ENCODE peak calls at places on chromosomes 12 and 14, in five cellular contexts. H is activated CD4-positive, alpha-beta T cell treated with anti-CD3 and anti-CD28 coated beads, Interleukin-2, amount 50 U/mL, for 1 hour; D is T47D; S is psoas muscle; P is putamen. K is an unnamed sample.

GRCh38 chr14:28412076-28412475 is 354.5 kb upstream of the FOXG1 start:
- DNase-seq in D (no peak), H (no peak), S (no peak), P (no peak), K (no peak)

GRCh38 chr14:102187044-102187443 is 47.3 kb downstream of the WDR20 start:
- DNase-seq in D (no peak), H (no peak), P (no peak), S (no peak), K (no peak)

GRCh38 chr12:46915082-46915481 is 89.3 kb upstream of the SLC38A4 start:
- DNase-seq in H (no peak), S (peak; percentile 90), P (no peak), D (no peak), K (no peak)

GRCh38 chr12:132544498-132544897 is 54.5 kb downstream of the FBRSL1 start:
- DNase-seq in D (no peak), P (no peak), H (no peak), S (no peak), K (no peak)

GRCh38 chr14:52844262-52845060 is 53.1 kb upstream of the GNPNAT1 start:
- DNase-seq in S (no peak), P (no peak), D (no peak), H (no peak), K (peak; percentile 20)

GRCh38 chr12:116642683-116643082 is 83.5 kb downstream of the MAP1LC3B2 start:
- DNase-seq in H (no peak), P (no peak), D (no peak), S (no peak), K (no peak)

GRCh38 chr14:103057372-103058208 is at the start of gene CDC42BPB:
- DNase-seq in H (peak; percentile 57), S (peak; percentile 95), D (peak; percentile 93), P (peak; percentile 91), K (peak; percentile 91)

GRCh38 chr14:52015411-52016030 is 26.2 kb downstream of the RTRAF start:
- DNase-seq in S (no peak), H (no peak), P (peak; percentile 53), D (peak; percentile 17), K (peak; percentile 46)

GRCh38 chr12:520119-520518 is 60.4 kb downstream of the B4GALNT3 start:
- DNase-seq in D (no peak), H (no peak), P (no peak), S (no peak), K (no peak)

GRCh38 chr12:63882844-63883243 is 38.3 kb downstream of the SRGAP1 start:
- DNase-seq in P (no peak), S (no peak), D (no peak), H (no peak), K (no peak)

GRCh38 chr14:64394423-64394822 is 6.3 kb downstream of the MTHFD1 start:
- DNase-seq in P (no peak), D (no peak), S (no peak), H (no peak), K (no peak)

GRCh38 chr14:77033622-77034521 is 5.4 kb upstream of the IRF2BPL start:
- DNase-seq in S (peak; percentile 88), P (no peak), H (peak; percentile 71), D (peak; percentile 87), K (peak; percentile 89)

GRCh38 chr12:67107751-67108269 is 161.3 kb upstream of the CAND1 start:
- DNase-seq in S (no peak), H (no peak), D (no peak), P (no peak), K (no peak)

GRCh38 chr12:123270380-123271181 is 1.1 kb downstream of the CDK2AP1 start:
- DNase-seq in P (no peak), S (peak; percentile 59), H (no peak), D (no peak), K (peak; percentile 27)

GRCh38 chr12:80195143-80195726 is 95.9 kb downstream of the OTOGL start:
- DNase-seq in D (peak; percentile 48), P (no peak), H (no peak), S (no peak), K (peak; percentile 29)

GRCh38 chr12:62714409-62715075 is 220.4 kb downstream of the PPM1H start:
- DNase-seq in P (no peak), D (no peak), S (peak; percentile 66), H (no peak), K (peak; percentile 62)

GRCh38 chr14:101885254-101885576 is 79.2 kb upstream of the DYNC1H1 start:
- DNase-seq in H (no peak), P (no peak), D (no peak), S (no peak), K (no peak)

GRCh38 chr14:31510222-31510621 is 22.4 kb upstream of the GPR33 start:
- DNase-seq in H (no peak), D (peak; percentile 26), P (peak; percentile 12), S (no peak), K (no peak)

GRCh38 chr12:810635-811415 is 58.4 kb downstream of the WNK1 start:
- DNase-seq in H (no peak), P (peak; percentile 28), S (no peak), D (no peak), K (no peak)

GRCh38 chr12:68207276-68207675 is 18.3 kb downstream of the IL26 start:
- DNase-seq in S (no peak), D (no peak), H (no peak), P (no peak), K (no peak)

GRCh38 chr14:72736791-72737559 is 156.9 kb downstream of the DPF3 start:
- DNase-seq in D (no peak), P (no peak), H (no peak), S (no peak), K (no peak)

GRCh38 chr12:127284870-127285431 is 982.0 kb upstream of the TMEM132C start:
- DNase-seq in S (peak; percentile 72), P (no peak), H (no peak), D (no peak), K (no peak)

GRCh38 chr14:61268797-61269196 is 12.3 kb downstream of the TMEM30B start:
- DNase-seq in D (no peak), P (no peak), H (no peak), S (no peak), K (no peak)

GRCh38 chr14:51401272-51401671 is 161.2 kb downstream of the TMX1 start:
- DNase-seq in S (no peak), D (no peak), H (no peak), P (no peak), K (peak; percentile 17)

GRCh38 chr14:37591941-37592287 is 3.1 kb downstream of the FOXA1 start:
- DNase-seq in H (no peak), S (no peak), D (no peak), P (no peak), K (no peak)

GRCh38 chr14:94135476-94135875 is 6.1 kb upstream of the IFI27L2 start:
- DNase-seq in P (no peak), S (no peak), H (no peak), D (no peak), K (no peak)

GRCh38 chr14:99562848-99563748 is 40.9 kb downstream of the CCDC85C start:
- DNase-seq in P (no peak), S (peak; percentile 81), H (no peak), D (peak; percentile 64), K (peak; percentile 79)

GRCh38 chr12:107267604-107268003 is 174.3 kb upstream of the CRY1 start:
- DNase-seq in S (no peak), D (no peak), H (no peak), P (no peak), K (no peak)

GRCh38 chr14:46820291-46820690 is 168.7 kb upstream of the RPL10L start:
- DNase-seq in D (no peak), H (no peak), S (peak; percentile 39), P (no peak), K (no peak)

GRCh38 chr12:123660328-123660727 is 10.6 kb upstream of the TCTN2 start:
- DNase-seq in P (no peak), D (no peak), H (no peak), S (no peak), K (no peak)

GRCh38 chr14:63361790-63362189 is 43.1 kb upstream of the GPHB5 start:
- DNase-seq in P (no peak), D (peak; percentile 9), S (no peak), H (no peak), K (no peak)

GRCh38 chr14:22838631-22839041 is 2.3 kb downstream of the MMP14 start:
- DNase-seq in P (no peak), S (peak; percentile 62), H (no peak), D (no peak), K (no peak)

GRCh38 chr14:67461341-67461985 is 27.1 kb downstream of the TMEM229B start:
- DNase-seq in P (no peak), D (no peak), H (no peak), S (no peak), K (no peak)

GRCh38 chr12:116381744-116382455 is 104.4 kb upstream of the MED13L start:
- DNase-seq in H (no peak), P (no peak), D (no peak), S (no peak), K (no peak)

GRCh38 chr12:67698711-67699603 is 50.4 kb downstream of the DYRK2 start:
- DNase-seq in D (no peak), P (no peak), S (no peak), H (peak; percentile 29), K (no peak)

GRCh38 chr12:122018457-122018856 is 3.2 kb upstream of the BCL7A start:
- DNase-seq in S (no peak), P (no peak), H (no peak), D (no peak), K (no peak)

K was measured in heart right ventricle.